ENCODE peak calls at places on chromosome 18, in four cellular contexts. O, J, R and G are unnamed samples.

GRCh38 chr18:21134895-21135294 is 23.3 kb upstream of the ROCK1 start:
- DNase-seq in O (no peak), R (no peak), J (no peak), G (no peak)

GRCh38 chr18:12883003-12883683 is 894 bp downstream of the PTPN2 start:
- DNase-seq in J (no peak), O (no peak), R (no peak), G (no peak)

GRCh38 chr18:61901334-61901986 is 8.7 kb upstream of the RNF152 start:
- DNase-seq in J (peak; percentile 53), O (no peak), R (no peak), G (no peak)

GRCh38 chr18:26480897-26481795 is 67.2 kb downstream of the KCTD1 start:
- DNase-seq in J (peak; percentile 93), O (no peak), R (no peak), G (peak; percentile 69)

GRCh38 chr18:57839942-57840381 is 36.8 kb upstream of the ATP8B1 start:
- DNase-seq in R (no peak), O (no peak), J (no peak), G (no peak)

GRCh38 chr18:47075098-47075883 is 39.9 kb upstream of the ELOA2 start:
- DNase-seq in R (no peak), J (peak; percentile 57), O (no peak), G (no peak)

GRCh38 chr18:54119524-54120019 is 104.9 kb downstream of the MBD2 start:
- DNase-seq in R (no peak), O (no peak), J (peak; percentile 55), G (no peak)

GRCh38 chr18:70411886-70412443 is 123.1 kb downstream of the SOCS6 start:
- DNase-seq in R (no peak), J (no peak), O (no peak), G (no peak)

GRCh38 chr18:79796531-79797390 is 977 bp upstream of the KCNG2 start:
- DNase-seq in O (no peak), J (no peak), R (no peak), G (no peak)

DNA sequence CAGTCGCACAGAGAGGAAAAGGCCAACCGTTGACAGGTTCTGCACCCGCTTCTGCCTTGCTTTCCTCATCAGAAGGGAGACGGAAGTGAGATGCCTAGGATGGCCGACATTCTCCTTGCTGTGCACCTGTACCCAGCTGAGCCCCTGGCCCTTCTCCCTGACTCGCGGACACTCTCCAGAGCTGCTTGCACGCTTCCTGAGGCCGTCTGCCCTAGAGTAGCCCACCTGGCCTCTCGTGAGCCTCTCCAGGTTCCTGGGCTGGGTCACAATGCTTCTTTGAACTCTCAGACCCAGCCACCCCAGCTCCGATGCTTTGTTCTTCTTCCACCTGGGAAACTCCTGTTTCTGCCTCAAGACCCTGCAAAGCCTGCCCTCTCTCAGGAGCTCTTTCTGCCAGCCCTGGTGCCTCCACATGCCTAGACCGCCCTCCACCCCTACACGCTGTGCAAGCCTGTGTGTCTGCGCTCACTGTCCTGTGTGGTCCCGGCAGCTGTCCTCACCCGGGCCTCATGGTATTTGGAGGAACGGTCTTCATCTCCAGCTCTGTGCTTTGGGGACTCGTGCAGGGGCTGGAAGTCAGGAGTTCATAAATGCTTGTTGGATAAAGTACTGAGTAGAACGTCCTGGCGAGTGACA is 345.4 kb upstream of the SALL3 start:
- DNase-seq in O (no peak), R (no peak), J (no peak), G (no peak)
- H3K27ac ChIP-seq in O (no peak overlapping the region), R (no peak overlapping the region), J (no peak overlapping the region), G (no peak overlapping the region)

DNA sequence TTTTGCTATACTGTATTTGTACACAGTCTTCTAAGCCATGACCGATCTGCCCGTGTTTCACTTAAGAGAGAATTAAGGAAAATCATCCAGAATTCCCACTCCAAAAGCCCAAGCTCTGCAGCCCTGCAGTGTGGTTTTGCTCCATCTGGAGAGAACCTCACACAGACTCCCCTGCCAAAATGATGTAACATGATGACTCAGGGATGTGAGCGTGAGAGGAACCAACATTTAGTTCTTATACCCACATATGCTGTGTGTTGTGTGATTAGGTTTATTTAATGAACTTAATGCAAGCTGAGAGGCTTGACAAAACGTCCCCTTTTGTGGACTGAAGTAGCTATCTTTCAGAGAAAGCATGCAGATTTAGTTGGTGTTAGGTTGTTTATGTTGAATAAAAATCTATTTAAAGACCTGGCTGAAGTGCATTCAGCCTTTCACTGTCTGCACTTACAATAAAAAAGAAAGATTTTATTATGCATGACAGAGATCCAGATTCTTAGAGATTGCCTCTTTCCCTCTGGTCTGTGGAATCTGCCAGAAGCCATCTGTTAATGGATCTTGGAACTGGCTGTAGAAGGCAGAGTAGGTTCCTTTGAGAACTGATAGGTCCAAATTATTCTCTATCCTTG is 6.3 kb downstream of the RAB12 start:
- DNase-seq in R (no peak), J (no peak), O (no peak), G (peak; percentile 43)
- H3K27ac ChIP-seq in R (peak overlapping the region; percentile 73), J (no peak overlapping the region), O (no peak overlapping the region), G (peak overlapping the region; percentile 82)

DNA sequence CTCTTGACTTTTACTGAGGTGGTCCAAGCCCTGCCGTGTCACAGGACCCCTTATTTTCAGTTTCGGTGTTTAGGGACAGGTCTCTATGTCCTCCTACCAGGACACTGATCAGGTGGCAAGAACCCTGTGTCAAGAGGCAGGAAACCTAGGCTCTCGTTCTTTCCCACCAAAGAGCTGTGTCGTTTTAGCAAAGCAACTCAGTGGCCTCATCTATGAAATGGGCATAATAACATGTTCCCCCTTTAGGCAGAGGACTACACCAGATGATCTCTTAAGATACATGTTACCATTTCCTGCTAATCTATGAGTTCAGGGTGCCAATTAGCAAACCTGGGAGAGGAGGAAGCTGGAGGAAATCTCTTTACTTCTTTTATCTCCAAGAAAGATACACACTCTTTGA is 1.9 kb downstream of the RAB31 start:
- DNase-seq in O (no peak), J (no peak), R (no peak), G (no peak)
- H3K27ac ChIP-seq in O (no peak overlapping the region), J (no peak overlapping the region), R (no peak overlapping the region), G (no peak overlapping the region)

GRCh38 chr18:31489311-31489710 is 8.7 kb upstream of the DSG2 start:
- DNase-seq in J (no peak), R (no peak), O (no peak), G (no peak)
- H3K27ac ChIP-seq in J (no peak overlapping the region), R (no peak overlapping the region), O (no peak overlapping the region), G (peak overlapping the region; percentile 83)

GRCh38 chr18:23142285-23142929 is 7.1 kb downstream of the CABLES1 start:
- DNase-seq in J (no peak), O (no peak), R (no peak), G (peak; percentile 52)

GRCh38 chr18:23144628-23145027 is 9.3 kb downstream of the CABLES1 start:
- DNase-seq in R (no peak), O (no peak), J (no peak), G (no peak)

GRCh38 chr18:23145613-23146012 is 10.3 kb downstream of the CABLES1 start:
- DNase-seq in J (no peak), R (no peak), O (no peak), G (no peak)

GRCh38 chr18:23143059-23143831 is 8.0 kb downstream of the CABLES1 start:
- DNase-seq in J (peak; percentile 54), O (no peak), R (peak; percentile 31), G (peak; percentile 60)

GRCh38 chr18:23143871-23144270 is 8.6 kb downstream of the CABLES1 start:
- DNase-seq in R (no peak), O (no peak), J (no peak), G (no peak)
- H3K27ac ChIP-seq in R (no peak overlapping the region), O (no peak overlapping the region), J (peak overlapping the region; percentile 34), G (peak overlapping the region; percentile 66)